ENCODE peak calls at places on chromosomes 13 and 19, in five cellular contexts. W, X, G, B and J are unnamed samples.
A peak's percentile ranks its signal among the peaks of the same experiment; 100 is the strongest.

GRCh38 chr13:109175666-109176065 is 546.3 kb downstream of the MYO16 start:
- DNase-seq in W (no peak), X (no peak), G (no peak), B (no peak), J (no peak)

GRCh38 chr13:102484329-102484728 is 82.5 kb upstream of the FGF14 start:
- DNase-seq in W (no peak), X (no peak), G (no peak), B (no peak), J (no peak)

GRCh38 chr19:38173324-38174041 is 50.5 kb downstream of the DPF1 start:
- DNase-seq in W (no peak), X (peak; percentile 73), G (no peak), B (peak; percentile 67), J (peak; percentile 82)

GRCh38 chr13:40345654-40346372 is 320.6 kb downstream of the FOXO1 start:
- DNase-seq in W (no peak), X (no peak), G (no peak), B (no peak), J (no peak)

GRCh38 chr19:47240561-47240960 is 9.6 kb upstream of the BBC3 start:
- DNase-seq in W (no peak), X (no peak), G (no peak), B (no peak), J (no peak)

GRCh38 chr19:4482721-4483120 is 10.6 kb downstream of the HDGFL2 start:
- DNase-seq in W (no peak), X (no peak), G (no peak), B (no peak), J (no peak)

GRCh38 chr19:18939922-18940775 is 868 bp downstream of the HOMER3 start:
- DNase-seq in W (peak; percentile 69), X (peak; percentile 74), G (no peak), B (no peak), J (peak; percentile 80)

GRCh38 chr13:37984357-37984756 is 114.8 kb upstream of the TRPC4 start:
- DNase-seq in W (no peak), X (no peak), G (no peak), B (no peak), J (no peak)

GRCh38 chr19:46931197-46931596 is 70.4 kb downstream of the ARHGAP35 start:
- DNase-seq in W (no peak), X (no peak), G (no peak), B (no peak), J (no peak)

GRCh38 chr19:12792048-12792852 is 964 bp downstream of the JUNB start:
- DNase-seq in W (peak; percentile 74), X (no peak), G (peak; percentile 78), B (no peak), J (peak; percentile 79)

GRCh38 chr13:67230774-67231480 is 791 bp upstream of the PCDH9 start:
- DNase-seq in W (peak; percentile 55), X (no peak), G (peak; percentile 20), B (no peak), J (no peak)

GRCh38 chr13:93249259-93249917 is 22.8 kb downstream of the GPC6 start:
- DNase-seq in W (no peak), X (no peak), G (no peak), B (no peak), J (no peak)

GRCh38 chr19:13902993-13903555 is 2.8 kb downstream of the BRME1 start:
- DNase-seq in W (no peak), X (no peak), G (peak; percentile 31), B (no peak), J (no peak)

GRCh38 chr13:113630296-113630695 is 27.7 kb downstream of the ATP4B start:
- DNase-seq in W (peak; percentile 7), X (no peak), G (no peak), B (no peak), J (no peak)

GRCh38 chr19:7505682-7506384 is 10.1 kb upstream of the ZNF358 start:
- DNase-seq in W (peak; percentile 59), X (no peak), G (no peak), B (no peak), J (no peak)

GRCh38 chr13:34951528-34951927 is 9.5 kb downstream of the NBEA start:
- DNase-seq in W (no peak), X (no peak), G (no peak), B (no peak), J (no peak)

GRCh38 chr19:44142014-44142523 is 715 bp downstream of the ZNF234 start:
- DNase-seq in W (no peak), X (no peak), G (peak; percentile 11), B (no peak), J (no peak)

GRCh38 chr13:79628463-79628862 is 147.5 kb downstream of the NDFIP2 start:
- DNase-seq in W (no peak), X (no peak), G (no peak), B (no peak), J (no peak)

GRCh38 chr13:43908156-43909126 is 28.7 kb downstream of the LACC1 start:
- DNase-seq in W (no peak), X (no peak), G (no peak), B (no peak), J (no peak)

GRCh38 chr19:34217952-34218817 is 36.2 kb upstream of the GARRE1 start:
- DNase-seq in W (no peak), X (no peak), G (peak; percentile 71), B (no peak), J (no peak)

GRCh38 chr13:67632590-67632989 is 402.5 kb upstream of the PCDH9 start:
- DNase-seq in W (no peak), X (no peak), G (no peak), B (no peak), J (no peak)

GRCh38 chr19:10551698-10552301 is 8.1 kb downstream of the ATG4D start:
- DNase-seq in W (no peak), X (no peak), G (peak; percentile 45), B (no peak), J (no peak)

GRCh38 chr19:54133312-54133956 is 4.1 kb upstream of the CNOT3 start:
- DNase-seq in W (no peak), X (no peak), G (no peak), B (no peak), J (no peak)

GRCh38 chr19:16160943-16161560 is 12.3 kb downstream of the CIB3 start:
- DNase-seq in W (no peak), X (no peak), G (no peak), B (no peak), J (no peak)
- H3K4me3 ChIP-seq in W (no peak overlapping the region), X (no peak overlapping the region), G (no peak overlapping the region), B (no peak overlapping the region), J (no peak overlapping the region)

DNA sequence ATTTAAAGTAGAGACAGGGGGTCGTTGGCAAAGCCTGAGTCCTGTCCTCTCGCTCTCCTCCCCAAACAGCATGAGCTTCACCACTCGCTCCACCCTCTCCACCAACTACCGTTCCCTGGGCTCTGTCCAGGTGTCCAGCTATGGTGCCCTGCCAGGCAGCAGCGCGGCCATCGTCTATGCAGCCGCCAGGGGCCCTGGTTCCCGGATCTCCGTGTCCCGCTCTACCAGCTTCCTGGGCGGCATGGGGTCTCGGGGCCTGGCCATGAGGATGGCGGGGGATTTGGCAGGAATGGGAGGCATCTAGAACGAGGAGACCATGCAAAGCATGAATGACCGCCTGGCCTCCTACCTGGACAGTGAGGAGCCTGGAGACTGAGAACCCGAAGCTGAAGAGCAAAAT is 1117.2 kb upstream of the MIR17HG start:
- DNase-seq in W (no peak), X (no peak), G (no peak), B (no peak), J (no peak)
- TF ChIP-seq CTCF in W (no peak), X (no peak), G (no peak), B (no peak), J (no peak)

GRCh38 chr19:28898279-28898678 is 314.7 kb downstream of the UQCRFS1 start:
- DNase-seq in W (no peak), X (no peak), G (no peak), B (no peak), J (no peak)
- H3K27ac ChIP-seq in W (no peak overlapping the region), X (no peak overlapping the region), G (no peak overlapping the region), B (no peak overlapping the region), J (no peak overlapping the region)

GRCh38 chr13:32535140-32535539 is 3.5 kb downstream of the N4BP2L2 start:
- DNase-seq in W (no peak), X (no peak), G (no peak), B (no peak), J (no peak)
- H3K4me3 ChIP-seq in W (no peak overlapping the region), X (no peak overlapping the region), G (no peak overlapping the region), B (peak overlapping the region; percentile 5), J (no peak overlapping the region)

GRCh38 chr19:36489139-36489919 is at the start of gene ZNF566:
- DNase-seq in W (peak; percentile 89), X (peak; percentile 91), G (peak; percentile 93), B (peak; percentile 81), J (peak; percentile 96)
- TF ChIP-seq CTCF in W (no peak), X (no peak), G (no peak), B (no peak), J (no peak)

DNA sequence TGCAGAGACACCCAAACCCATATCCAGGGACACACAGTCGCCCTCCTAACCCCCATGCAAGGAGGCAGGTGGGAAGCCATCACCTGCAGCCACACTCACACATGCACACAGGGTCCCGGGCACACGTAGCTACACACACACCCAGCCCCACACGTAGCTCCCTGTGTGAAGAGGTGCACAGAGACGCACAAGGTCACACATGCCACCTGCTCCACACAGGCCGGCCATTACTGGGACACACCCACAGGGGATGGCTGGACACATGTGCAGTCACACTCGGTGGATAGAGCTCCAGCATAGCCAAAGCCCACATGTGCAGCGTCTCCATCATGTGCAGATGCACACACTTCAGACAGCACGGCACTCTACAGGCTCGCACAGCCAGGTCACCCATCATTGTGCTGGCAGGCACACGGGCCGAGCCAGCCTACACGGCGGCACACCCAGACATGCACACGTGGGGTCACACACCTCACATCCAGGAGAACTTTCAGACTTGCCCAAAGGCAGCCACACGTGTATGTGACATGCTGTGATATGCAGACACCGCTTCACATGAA is 1.1 kb downstream of the ZNF835 start:
- DNase-seq in W (no peak), X (no peak), G (no peak), B (no peak), J (no peak)
- H3K27ac ChIP-seq in W (no peak overlapping the region), X (no peak overlapping the region), G (no peak overlapping the region), B (no peak overlapping the region), J (no peak overlapping the region)

GRCh38 chr19:3098515-3099346 is 4.6 kb downstream of the GNA11 start:
- DNase-seq in W (peak; percentile 57), X (peak; percentile 79), G (no peak), B (no peak), J (peak; percentile 79)

GRCh38 chr19:3096267-3096901 is 2.2 kb downstream of the GNA11 start:
- DNase-seq in W (peak; percentile 27), X (no peak), G (no peak), B (no peak), J (no peak)

GRCh38 chr19:3098141-3098514 is 4.0 kb downstream of the GNA11 start:
- DNase-seq in W (peak; percentile 32), X (no peak), G (no peak), B (no peak), J (no peak)

GRCh38 chr19:3096902-3097326 is 2.8 kb downstream of the GNA11 start:
- DNase-seq in W (peak; percentile 16), X (no peak), G (no peak), B (no peak), J (no peak)

GRCh38 chr19:3097442-3097871 is 3.3 kb downstream of the GNA11 start:
- DNase-seq in W (peak; percentile 23), X (no peak), G (no peak), B (no peak), J (no peak)
- H3K4me3 ChIP-seq in W (peak overlapping the region; percentile 27), X (peak overlapping the region; percentile 99), G (no peak overlapping the region), B (peak overlapping the region; percentile 91), J (peak overlapping the region; percentile 98)